ENCODE peak calls at places on chromosomes 12 and 14, in six cellular contexts. H is brain microvascular endothelial cell, K is colonic mucosa, R is ovary, M is thoracic aorta, Z is stomach. J is an unnamed sample.

GRCh38 chr12:49950310-49951251 is at the start of gene AQP2:
- DNase-seq in H (no peak), K (no peak), R (peak), M (no peak), Z (no peak), J (no peak)

GRCh38 chr12:124130717-124131670 is 158.0 kb downstream of the ZNF664 start:
- DNase-seq in H (no peak), K (peak), R (no peak), M (no peak), Z (peak), J (no peak)

GRCh38 chr14:105228562-105228961 is 19.8 kb upstream of the BTBD6 start:
- DNase-seq in H (no peak), K (no peak), R (no peak), M (no peak), Z (no peak), J (no peak)

GRCh38 chr12:34605510-34605887 is 583.2 kb downstream of the ALG10 start:
- DNase-seq in H (no peak), K (no peak), R (no peak), M (no peak), Z (no peak), J (no peak)

GRCh38 chr12:95182868-95183415 is 34.3 kb downstream of the FGD6 start:
- DNase-seq in H (peak), K (no peak), R (no peak), M (no peak), Z (no peak), J (no peak)

GRCh38 chr14:105838107-105838506 is 311.7 kb downstream of the TMEM121 start:
- DNase-seq in H (no peak), K (no peak), R (no peak), M (no peak), Z (no peak), J (no peak)

GRCh38 chr12:45644521-45644920 is 85.0 kb upstream of the ARID2 start:
- DNase-seq in H (no peak), K (no peak), R (no peak), M (no peak), Z (no peak), J (peak)

GRCh38 chr12:26374934-26375333 is 179.6 kb downstream of the SSPN start:
- DNase-seq in H (no peak), K (no peak), R (no peak), M (no peak), Z (no peak), J (no peak)

GRCh38 chr12:114500775-114501473 is 95.0 kb upstream of the TBX5 start:
- DNase-seq in H (no peak), K (no peak), R (no peak), M (no peak), Z (no peak), J (no peak)

GRCh38 chr12:46110220-46110700 is 119.9 kb upstream of the SCAF11 start:
- DNase-seq in H (no peak), K (peak), R (no peak), M (no peak), Z (peak), J (no peak)

GRCh38 chr14:71576472-71576871 is 355.8 kb upstream of the RGS6 start:
- DNase-seq in H (no peak), K (no peak), R (no peak), M (no peak), Z (no peak), J (no peak)

GRCh38 chr12:123933214-123933613 is 39.4 kb downstream of the CCDC92 start:
- DNase-seq in H (no peak), K (no peak), R (no peak), M (no peak), Z (no peak), J (no peak)

GRCh38 chr12:58293308-58293983 is 352.1 kb downstream of the ATP23 start:
- DNase-seq in H (no peak), K (no peak), R (no peak), M (no peak), Z (no peak), J (no peak)

GRCh38 chr14:73752297-73752992 is 38.3 kb upstream of the PNMA1 start:
- DNase-seq in H (no peak), K (peak), R (peak), M (peak), Z (peak), J (no peak)

GRCh38 chr14:51327376-51327775 is 87.3 kb downstream of the TMX1 start:
- DNase-seq in H (no peak), K (no peak), R (no peak), M (no peak), Z (no peak), J (no peak)

GRCh38 chr12:120115692-120116442 is 686 bp downstream of the RAB35 start:
- DNase-seq in H (no peak), K (peak), R (peak), M (no peak), Z (no peak), J (no peak)

GRCh38 chr12:75959506-75959905 is 72.1 kb downstream of the PHLDA1 start:
- DNase-seq in H (no peak), K (no peak), R (no peak), M (no peak), Z (no peak), J (no peak)

GRCh38 chr12:111180830-111181726 is 187.8 kb downstream of the PHETA1 start:
- DNase-seq in H (no peak), K (peak), R (peak), M (peak), Z (peak), J (no peak)

GRCh38 chr14:97233319-97233980 is 436.3 kb downstream of the VRK1 start:
- DNase-seq in H (no peak), K (no peak), R (no peak), M (no peak), Z (no peak), J (no peak)

GRCh38 chr12:106647793-106648514 is 65.2 kb downstream of the RFX4 start:
- DNase-seq in H (no peak), K (peak), R (no peak), M (no peak), Z (no peak), J (no peak)

GRCh38 chr12:122726056-122726558 is 4.5 kb downstream of the HCAR1 start:
- DNase-seq in H (no peak), K (no peak), R (no peak), M (no peak), Z (peak), J (no peak)

GRCh38 chr12:32211066-32211768 is 104.6 kb downstream of the BICD1 start:
- DNase-seq in H (no peak), K (no peak), R (no peak), M (no peak), Z (no peak), J (no peak)

GRCh38 chr12:98698603-98699463 is 53.7 kb downstream of the APAF1 start:
- DNase-seq in H (peak), K (peak), R (peak), M (no peak), Z (peak), J (peak)

GRCh38 chr12:57460457-57461325 is 1.1 kb downstream of the GLI1 start:
- DNase-seq in H (no peak), K (no peak), R (peak), M (no peak), Z (no peak), J (no peak)

GRCh38 chr12:96249196-96250118 is 55.3 kb downstream of the ELK3 start:
- DNase-seq in H (peak), K (no peak), R (no peak), M (no peak), Z (no peak), J (no peak)

GRCh38 chr12:122403115-122403770 is 19.2 kb downstream of the CLIP1 start:
- DNase-seq in H (no peak), K (no peak), R (no peak), M (no peak), Z (no peak), J (no peak)

GRCh38 chr12:93041416-93041815 is 112.3 kb upstream of the EEA1 start:
- DNase-seq in H (no peak), K (no peak), R (no peak), M (no peak), Z (no peak), J (no peak)

GRCh38 chr14:29999013-29999539 is 71.4 kb upstream of the PRKD1 start:
- DNase-seq in H (no peak), K (no peak), R (no peak), M (no peak), Z (no peak), J (no peak)

GRCh38 chr14:33629721-33630287 is 321.1 kb downstream of the EGLN3 start:
- DNase-seq in H (no peak), K (no peak), R (no peak), M (no peak), Z (no peak), J (no peak)

GRCh38 chr12:98767248-98767647 is 122.2 kb downstream of the APAF1 start:
- DNase-seq in H (no peak), K (no peak), R (no peak), M (no peak), Z (no peak), J (no peak)

GRCh38 chr12:70628701-70629480 is 8.3 kb downstream of the PTPRB start:
- DNase-seq in H (no peak), K (no peak), R (no peak), M (no peak), Z (no peak), J (no peak)

GRCh38 chr12:77995436-77996167 is 164.9 kb downstream of the NAV3 start:
- DNase-seq in H (peak), K (no peak), R (no peak), M (no peak), Z (no peak), J (peak)

GRCh38 chr12:1488908-1489381 is 105.4 kb downstream of the FBXL14 start:
- DNase-seq in H (no peak), K (no peak), R (no peak), M (no peak), Z (no peak), J (no peak)

GRCh38 chr14:51873221-51873893 is 12.9 kb downstream of the GNG2 start:
- DNase-seq in H (peak), K (no peak), R (no peak), M (no peak), Z (no peak), J (peak)

GRCh38 chr12:120677765-120678473 is 9.0 kb upstream of the MLEC start:
- DNase-seq in H (peak), K (no peak), R (no peak), M (no peak), Z (no peak), J (no peak)

GRCh38 chr12:54385251-54385914 is 850 bp upstream of the ZNF385A start:
- DNase-seq in H (no peak), K (no peak), R (no peak), M (no peak), Z (no peak), J (no peak)

GRCh38 chr14:44369401-44370123 is 137.5 kb downstream of the FSCB start:
- DNase-seq in H (no peak), K (no peak), R (no peak), M (no peak), Z (no peak), J (no peak)

GRCh38 chr14:71336488-71337192 is 429.4 kb downstream of the PCNX1 start:
- DNase-seq in H (no peak), K (no peak), R (no peak), M (no peak), Z (no peak), J (no peak)

DNA sequence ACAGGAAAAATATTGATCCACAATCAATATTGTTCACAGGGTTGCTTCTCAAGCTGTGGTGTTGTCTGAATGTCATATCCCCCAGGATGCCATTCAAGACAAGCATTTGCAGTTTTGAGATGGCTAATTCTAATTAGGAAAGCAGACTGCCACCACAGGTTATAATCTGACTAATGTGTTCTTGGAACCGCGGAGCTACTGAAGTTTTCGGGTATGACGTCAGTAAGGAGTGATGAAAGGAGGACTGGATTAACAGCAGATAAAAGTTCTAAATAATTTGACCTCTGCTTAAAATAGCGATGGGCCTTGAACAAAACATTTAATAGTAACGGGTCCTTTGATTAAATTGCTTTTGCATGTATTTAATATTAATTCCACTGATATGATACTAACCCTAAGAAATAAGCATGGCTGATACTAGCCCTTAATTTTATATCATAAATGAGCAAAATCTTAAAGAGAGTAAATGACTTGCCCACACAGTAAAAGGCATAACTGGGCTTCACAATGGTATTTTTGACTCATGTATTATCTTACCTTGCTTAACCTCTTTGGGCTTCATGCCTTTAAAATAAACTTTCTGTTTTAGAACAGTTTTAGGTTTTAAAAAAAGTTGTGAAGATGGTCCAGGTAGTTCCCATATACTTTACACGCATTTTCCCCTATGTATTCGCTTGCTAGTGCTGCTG is 50.3 kb downstream of the TSHR start:
- DNase-seq in H (no peak), K (no peak), R (no peak), M (no peak), Z (no peak), J (no peak)
- H3K27ac ChIP-seq in H (no peak), K (no peak), R (no peak), M (no peak), Z (no peak), J (no peak)

GRCh38 chr12:53065470-53065869 is 13.7 kb downstream of the SPRYD3 start:
- DNase-seq in H (no peak), K (no peak), R (peak), M (no peak), Z (no peak), J (no peak)
- H3K27ac ChIP-seq in H (no peak), K (no peak), R (peak), M (peak), Z (no peak), J (no peak)

GRCh38 chr14:42190744-42191143 is 584.1 kb downstream of the LRFN5 start:
- DNase-seq in H (no peak), K (no peak), R (no peak), M (no peak), Z (no peak), J (no peak)

GRCh38 chr14:42193426-42193766 is 586.7 kb downstream of the LRFN5 start:
- DNase-seq in H (no peak), K (no peak), R (no peak), M (no peak), Z (no peak), J (no peak)

GRCh38 chr14:42192659-42193425 is 586.2 kb downstream of the LRFN5 start:
- DNase-seq in H (peak), K (no peak), R (no peak), M (no peak), Z (no peak), J (peak)
- H3K27ac ChIP-seq in H (peak), K (no peak), R (no peak), M (no peak), Z (no peak), J (peak)

GRCh38 chr14:92959761-92960680 is 37.1 kb downstream of the CHGA start:
- DNase-seq in H (no peak), K (no peak), R (no peak), M (no peak), Z (no peak), J (no peak)
- H3K27ac ChIP-seq in H (no peak), K (no peak), R (no peak), M (no peak), Z (no peak), J (peak)

GRCh38 chr12:80818878-80819277 is 102.2 kb downstream of the MYF5 start:
- DNase-seq in H (no peak), K (no peak), R (no peak), M (no peak), Z (no peak), J (no peak)

GRCh38 chr12:80823393-80823792 is 106.7 kb downstream of the MYF5 start:
- DNase-seq in H (no peak), K (no peak), R (no peak), M (no peak), Z (no peak), J (no peak)

GRCh38 chr12:80825506-80825905 is 108.8 kb downstream of the MYF5 start:
- DNase-seq in H (no peak), K (no peak), R (no peak), M (no peak), Z (no peak), J (no peak)

DNA sequence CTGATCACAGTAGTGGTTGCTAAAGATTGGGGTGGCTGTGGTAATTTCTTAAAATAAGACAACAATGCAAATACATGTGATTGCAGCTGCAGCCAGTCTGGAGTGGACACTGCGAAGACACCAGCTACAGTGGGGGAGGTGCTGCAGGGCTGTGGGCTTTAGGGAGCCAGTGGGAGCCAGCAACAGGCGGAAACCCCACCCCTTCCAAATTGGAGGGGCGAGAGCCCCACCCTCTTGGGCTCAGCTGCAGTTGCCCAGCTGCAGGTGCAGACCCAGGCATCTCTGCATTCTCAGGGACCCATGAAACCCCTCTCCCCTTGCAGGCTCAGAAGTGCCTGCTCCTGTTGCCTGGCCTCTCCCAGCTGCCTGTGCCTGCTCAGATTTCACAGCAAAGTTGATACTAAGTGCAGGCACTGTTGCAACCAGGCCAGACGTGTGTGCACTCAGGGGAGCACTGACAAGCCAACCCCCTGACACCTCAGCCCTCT is 104.8 kb downstream of the MYF5 start:
- DNase-seq in H (no peak), K (no peak), R (no peak), M (no peak), Z (no peak), J (no peak)
- H3K27ac ChIP-seq in H (no peak), K (no peak), R (no peak), M (no peak), Z (no peak), J (no peak)